ENCODE peak calls at places on chromosomes 6 and 20, in four cellular contexts. D is HepG2, L is SK-N-SH, F is K562. S is an unnamed sample.

GRCh38 chr20:58081842-58082241 is 146.6 kb downstream of the ANKRD60 start:
- DNase-seq in D (no peak), L (no peak), F (no peak), S (no peak)

GRCh38 chr20:34579191-34579661 is 20.7 kb downstream of the MAP1LC3A start:
- DNase-seq in F (no peak), D (peak), L (no peak), S (no peak)

GRCh38 chr6:108260126-108260808 is 573 bp downstream of the SNX3 start:
- DNase-seq in D (no peak), F (peak), L (no peak), S (peak)

GRCh38 chr6:111759836-111760785 is 113.1 kb downstream of the FYN start:
- DNase-seq in D (no peak), L (peak), F (no peak), S (no peak)

GRCh38 chr6:140921366-140922226 is 1211.1 kb upstream of the GJE1 start:
- DNase-seq in L (peak), F (peak), D (peak), S (no peak)

GRCh38 chr6:165568326-165568725 is 94.7 kb downstream of the PDE10A start:
- DNase-seq in L (no peak), F (no peak), D (no peak), S (no peak)

GRCh38 chr6:44050872-44051421 is 76.3 kb downstream of the MRPL14 start:
- DNase-seq in D (no peak), F (no peak), L (peak), S (no peak)

GRCh38 chr20:62475027-62475818 is 572 bp downstream of the GATA5 start:
- DNase-seq in D (no peak), F (no peak), L (no peak), S (no peak)

GRCh38 chr20:63292292-63292701 is 689 bp upstream of the COL20A1 start:
- DNase-seq in F (no peak), L (no peak), D (no peak), S (no peak)

GRCh38 chr6:84953401-84953800 is 189.0 kb upstream of the TBX18 start:
- DNase-seq in L (no peak), D (no peak), F (no peak), S (no peak)

GRCh38 chr6:24522821-24523175 is 28.0 kb downstream of the ALDH5A1 start:
- DNase-seq in D (no peak), F (no peak), L (no peak), S (no peak)

GRCh38 chr6:133983099-133983939 is 30.3 kb downstream of the TBPL1 start:
- DNase-seq in L (no peak), D (peak), F (no peak), S (no peak)

GRCh38 chr6:23016701-23017100 is 447.3 kb downstream of the HDGFL1 start:
- DNase-seq in L (no peak), D (no peak), F (no peak), S (no peak)

GRCh38 chr6:38262609-38263008 is 377.1 kb downstream of the BTBD9 start:
- DNase-seq in F (no peak), D (no peak), L (no peak), S (no peak)

GRCh38 chr20:49287555-49288249 is 9.8 kb upstream of the ZNFX1 start:
- DNase-seq in F (no peak), L (no peak), D (peak), S (no peak)

GRCh38 chr20:23245553-23246128 is 105.0 kb upstream of the NXT1 start:
- DNase-seq in D (peak), F (peak), L (no peak), S (peak)

GRCh38 chr6:36911946-36912555 is 26.3 kb downstream of the C6orf89 start:
- DNase-seq in L (no peak), D (no peak), F (no peak), S (no peak)

GRCh38 chr6:26021350-26022165 is 59.0 kb downstream of the TRIM38 start:
- DNase-seq in F (peak), D (peak), L (peak), S (no peak)

GRCh38 chr20:2112910-2113309 is 11.3 kb downstream of the STK35 start:
- DNase-seq in L (no peak), D (no peak), F (no peak), S (no peak)

GRCh38 chr20:8287328-8287727 is 155.3 kb downstream of the PLCB1 start:
- DNase-seq in L (no peak), F (no peak), D (no peak), S (no peak)

GRCh38 chr6:101401792-101402617 is 8.5 kb downstream of the GRIK2 start:
- DNase-seq in L (peak), D (no peak), F (no peak), S (no peak)

GRCh38 chr6:6131492-6132109 is 124.9 kb upstream of the NRN1 start:
- DNase-seq in D (peak), L (peak), F (peak), S (peak)

GRCh38 chr6:125537090-125537489 is 212.3 kb upstream of the HEY2 start:
- DNase-seq in F (no peak), D (no peak), L (no peak), S (no peak)

GRCh38 chr6:135358251-135358821 is 139.2 kb downstream of the AHI1 start:
- DNase-seq in D (no peak), L (no peak), F (no peak), S (no peak)

GRCh38 chr6:21539621-21540100 is 53.9 kb upstream of the SOX4 start:
- DNase-seq in D (no peak), L (no peak), F (no peak), S (no peak)

GRCh38 chr20:45892049-45892816 is 1.1 kb downstream of the CTSA start:
- DNase-seq in D (peak), L (peak), F (peak), S (no peak)

GRCh38 chr20:49787371-49788357 is 25.0 kb upstream of the SLC9A8 start:
- DNase-seq in L (no peak), D (no peak), F (no peak), S (no peak)

GRCh38 chr6:27873101-27874030 is 38.8 kb downstream of the OR2B2 start:
- DNase-seq in L (peak), F (no peak), D (no peak), S (no peak)

GRCh38 chr6:135555550-135555949 is 58.0 kb upstream of the AHI1 start:
- DNase-seq in L (no peak), F (no peak), D (no peak), S (no peak)

GRCh38 chr20:59765599-59766177 is 161.3 kb downstream of the PHACTR3 start:
- DNase-seq in L (no peak), D (no peak), F (peak), S (no peak)

GRCh38 chr6:146914563-146915483 is 289.4 kb upstream of the STXBP5 start:
- DNase-seq in F (peak), L (peak), D (no peak), S (no peak)

GRCh38 chr6:124487778-124488431 is 474.3 kb upstream of the RNF217 start:
- DNase-seq in F (no peak), D (no peak), L (no peak), S (no peak)

GRCh38 chr20:63976980-63977391 is 2.5 kb downstream of the SAMD10 start:
- DNase-seq in L (peak), D (no peak), F (no peak), S (no peak)

GRCh38 chr6:112235956-112236355 is 18.4 kb downstream of the LAMA4 start:
- DNase-seq in D (no peak), F (no peak), L (no peak), S (no peak)

GRCh38 chr6:3384346-3385143 is 72.3 kb downstream of the SLC22A23 start:
- DNase-seq in L (no peak), F (no peak), D (no peak), S (no peak)
- TF ChIP-seq TAF1 in L (no peak), F (no peak), D (no peak), S (no peak)

GRCh38 chr20:40637176-40637575 is 51.9 kb downstream of the MAFB start:
- DNase-seq in D (no peak), L (no peak), F (no peak), S (no peak)

GRCh38 chr20:40636486-40636885 is 52.5 kb downstream of the MAFB start:
- DNase-seq in L (no peak), F (no peak), D (no peak), S (no peak)

GRCh38 chr20:40633123-40633850 is 55.7 kb downstream of the MAFB start:
- DNase-seq in L (no peak), F (no peak), D (no peak), S (no peak)

GRCh38 chr20:40635990-40636389 is 53.0 kb downstream of the MAFB start:
- DNase-seq in L (no peak), D (no peak), F (no peak), S (no peak)

DNA sequence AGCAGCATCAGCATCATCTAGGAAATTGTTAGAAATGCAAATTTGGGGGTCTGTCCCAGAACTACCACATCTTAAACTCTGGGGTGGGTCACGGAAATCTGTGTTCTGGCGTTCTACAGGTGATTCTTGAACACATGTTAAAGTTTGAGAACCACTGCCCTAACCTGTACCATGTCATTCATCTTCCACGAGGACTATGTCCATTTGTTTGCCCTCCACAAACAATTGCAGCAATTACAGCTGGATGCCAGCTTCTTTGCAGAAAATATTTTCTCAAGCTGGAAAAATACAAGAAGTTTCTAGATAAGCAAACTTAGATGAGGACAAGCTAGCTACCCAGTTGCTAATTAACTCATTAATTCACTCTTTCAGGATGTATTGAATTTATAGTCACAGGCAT is 54.1 kb downstream of the MAFB start:
- DNase-seq in L (no peak), D (no peak), F (no peak), S (no peak)
- TF ChIP-seq TAF1 in L (no peak), D (no peak), F (no peak), S (no peak)

DNA sequence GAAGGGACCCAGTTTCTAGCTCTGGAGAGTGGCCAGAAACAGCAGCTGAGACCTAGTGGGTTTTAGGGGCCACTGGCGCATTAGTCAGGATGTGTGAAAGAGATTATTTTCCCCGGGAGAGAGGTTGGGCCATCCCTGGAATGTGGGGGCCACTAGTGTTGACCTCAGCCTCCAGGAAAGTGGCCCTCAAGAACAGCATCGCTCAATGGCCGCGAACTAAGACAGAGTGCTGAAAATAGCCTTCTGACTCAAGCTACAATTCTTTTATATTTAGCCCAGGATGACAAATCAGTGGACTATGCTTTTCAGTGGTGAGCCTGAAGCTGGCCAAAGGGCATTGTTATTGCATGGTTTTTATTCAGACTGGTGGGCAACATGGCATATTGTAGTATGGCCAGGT is 210.4 kb upstream of the RNF24 start:
- DNase-seq in L (no peak), D (peak), F (no peak), S (no peak)
- TF ChIP-seq TAF1 in L (no peak), D (no peak), F (no peak), S (no peak)

GRCh38 chr6:16857969-16858592 is 96.8 kb upstream of the ATXN1 start:
- DNase-seq in F (no peak), D (no peak), L (no peak), S (no peak)
- TF ChIP-seq TAF1 in F (no peak), D (no peak), L (no peak), S (no peak)

GRCh38 chr6:16944601-16945000 is 157.2 kb upstream of the STMND1 start:
- DNase-seq in D (no peak), L (no peak), F (no peak), S (no peak)
- TF ChIP-seq TAF1 in D (no peak), L (no peak), F (no peak), S (no peak)

GRCh38 chr6:71077655-71078054 is 120.8 kb upstream of the B3GAT2 start:
- DNase-seq in F (no peak), L (no peak), D (no peak), S (no peak)

GRCh38 chr6:71080151-71080550 is 123.3 kb upstream of the B3GAT2 start:
- DNase-seq in F (no peak), D (no peak), L (no peak), S (no peak)

GRCh38 chr6:71079707-71080106 is 122.8 kb upstream of the B3GAT2 start:
- DNase-seq in F (no peak), D (no peak), L (no peak), S (no peak)

GRCh38 chr6:71080793-71081192 is 123.9 kb upstream of the B3GAT2 start:
- DNase-seq in F (no peak), D (no peak), L (no peak), S (no peak)

DNA sequence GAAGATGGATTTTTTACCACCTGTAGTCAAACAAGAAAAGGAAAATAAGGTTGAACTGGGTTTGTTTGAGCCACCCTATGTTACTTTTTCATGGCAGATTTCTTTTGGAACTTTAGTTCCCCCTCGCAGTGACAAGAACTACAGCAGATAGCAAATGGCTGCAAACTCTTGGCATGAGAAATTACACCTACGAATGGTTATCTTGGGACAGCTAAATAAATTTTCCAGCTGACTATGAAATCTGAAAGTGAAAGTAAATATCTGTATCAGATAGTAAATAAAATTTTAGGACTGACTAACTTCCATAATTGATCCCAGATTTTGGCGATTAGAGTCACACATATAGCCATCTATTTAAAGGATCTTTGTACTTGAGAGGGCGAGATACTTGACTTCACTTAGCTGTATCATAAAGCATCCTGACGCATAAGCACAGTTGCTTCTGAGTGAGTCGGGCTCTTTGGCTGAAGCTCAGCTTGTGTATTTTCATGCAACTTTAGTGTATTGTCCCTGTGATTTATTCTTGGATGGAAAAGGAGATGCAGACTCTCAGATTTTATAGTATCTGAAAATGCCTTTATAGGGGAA is 125.3 kb upstream of the B3GAT2 start:
- DNase-seq in F (no peak), D (no peak), L (no peak), S (no peak)
- TF ChIP-seq TAF1 in F (no peak), D (no peak), L (no peak), S (no peak)